ENCODE peak calls at places on chromosomes 6 and 20, in seven cellular contexts. V is mesenchymal stem cell; W is endodermal cell; G is naive thymus-derived CD8-positive, alpha-beta T cell; F is H7; H is RWPE1; N is non-pigmented ciliary epithelial cell. Z is an unnamed sample.

GRCh38 chr20:39825950-39826349 is 863.1 kb downstream of the MAFB start:
- DNase-seq in V (peak; percentile 42), W (no peak), G (no peak), F (no peak), H (no peak), N (peak; percentile 41), Z (peak; percentile 29)

GRCh38 chr6:31972709-31973350 is 892 bp upstream of the DXO start:
- DNase-seq in V (peak; percentile 86), W (no peak), G (peak; percentile 16), F (no peak), H (no peak), N (no peak), Z (no peak)

GRCh38 chr6:113318553-113318952 is 538.6 kb upstream of the MARCKS start:
- DNase-seq in V (peak; percentile 12), W (no peak), G (no peak), F (no peak), H (no peak), N (no peak), Z (no peak)

GRCh38 chr6:20924911-20925543 is 390.8 kb downstream of the CDKAL1 start:
- DNase-seq in V (peak; percentile 23), W (no peak), G (no peak), F (no peak), H (no peak), N (no peak), Z (no peak)

GRCh38 chr6:13378669-13379590 is 50.6 kb upstream of the TBC1D7 start:
- DNase-seq in V (no peak), W (peak; percentile 69), G (no peak), F (no peak), H (no peak), N (no peak), Z (no peak)

GRCh38 chr6:153023977-153024376 is 21.5 kb upstream of the MTRF1L start:
- DNase-seq in V (no peak), W (no peak), G (no peak), F (no peak), H (no peak), N (no peak), Z (no peak)

GRCh38 chr20:21796059-21796458 is 90.6 kb downstream of the PAX1 start:
- DNase-seq in V (no peak), W (peak; percentile 73), G (no peak), F (peak; percentile 25), H (no peak), N (no peak), Z (peak; percentile 18)

GRCh38 chr6:41027251-41027650 is 11.8 kb downstream of the UNC5CL start:
- DNase-seq in V (no peak), W (no peak), G (no peak), F (no peak), H (no peak), N (no peak), Z (peak; percentile 51)

GRCh38 chr6:47057830-47058540 is 15.9 kb upstream of the ADGRF1 start:
- DNase-seq in V (peak; percentile 52), W (no peak), G (no peak), F (no peak), H (peak; percentile 78), N (peak; percentile 26), Z (no peak)

GRCh38 chr6:24666097-24666615 is 543 bp downstream of the TDP2 start:
- DNase-seq in V (peak; percentile 54), W (no peak), G (no peak), F (peak; percentile 45), H (peak; percentile 51), N (no peak), Z (no peak)

GRCh38 chr6:19465240-19465639 is 371.9 kb upstream of the ID4 start:
- DNase-seq in V (peak; percentile 15), W (no peak), G (no peak), F (no peak), H (no peak), N (no peak), Z (peak; percentile 66)

GRCh38 chr20:4071177-4071723 is 55.9 kb upstream of the RNF24 start:
- DNase-seq in V (no peak), W (peak; percentile 42), G (no peak), F (no peak), H (no peak), N (no peak), Z (no peak)

GRCh38 chr6:149079456-149079855 is 238.1 kb upstream of the TAB2 start:
- DNase-seq in V (no peak), W (no peak), G (no peak), F (no peak), H (peak; percentile 7), N (no peak), Z (no peak)

GRCh38 chr20:49541733-49542513 is 26.0 kb downstream of the PTGIS start:
- DNase-seq in V (peak; percentile 61), W (peak; percentile 92), G (peak; percentile 34), F (peak; percentile 87), H (peak; percentile 88), N (no peak), Z (peak; percentile 72)

GRCh38 chr6:158649289-158650143 is at the start of gene SYTL3:
- DNase-seq in V (peak; percentile 75), W (peak; percentile 31), G (peak; percentile 92), F (no peak), H (no peak), N (no peak), Z (peak; percentile 68)

GRCh38 chr6:10894958-10895357 is 8.1 kb downstream of the SYCP2L start:
- DNase-seq in V (no peak), W (no peak), G (no peak), F (no peak), H (no peak), N (no peak), Z (no peak)

Z was measured in Jurkat, Clone E6-1.